ENCODE peak calls at places on chromosomes 13 and 19, in eight cellular contexts. E, Q, S, M, T, J, K and U are unnamed samples.

GRCh38 chr19:16106121-16106520 is 5.6 kb upstream of the RAB8A start:
- DNase-seq in Q (no peak), J (no peak), T (peak; percentile 28), S (no peak), M (no peak), K (no peak), E (no peak), U (no peak)

GRCh38 chr19:16244091-16244490 is 46.4 kb downstream of the AP1M1 start:
- DNase-seq in J (no peak), T (no peak), M (no peak), S (no peak), K (no peak), Q (no peak), E (no peak), U (no peak)

GRCh38 chr13:36533806-36534205 is 101.5 kb downstream of the CCNA1 start:
- DNase-seq in Q (no peak), S (no peak), E (no peak), M (no peak), T (no peak), J (no peak), K (no peak), U (no peak)

GRCh38 chr19:11581740-11582139 is 4.3 kb upstream of the ACP5 start:
- DNase-seq in M (peak; percentile 86), K (no peak), S (no peak), Q (no peak), T (peak; percentile 92), E (no peak), J (peak; percentile 17), U (no peak)

GRCh38 chr19:13079542-13079986 is 23.1 kb downstream of the LYL1 start:
- DNase-seq in E (no peak), Q (no peak), T (no peak), S (no peak), K (no peak), M (peak; percentile 66), J (peak; percentile 57), U (no peak)

GRCh38 chr13:30850204-30850866 is 55.7 kb upstream of the MEDAG start:
- DNase-seq in S (no peak), Q (no peak), E (no peak), M (no peak), J (no peak), T (no peak), K (no peak), U (no peak)

GRCh38 chr13:75705395-75705794 is 69.3 kb downstream of the LMO7 start:
- DNase-seq in T (no peak), J (no peak), M (no peak), S (no peak), Q (no peak), K (no peak), E (no peak), U (no peak)

GRCh38 chr19:46574533-46574932 is 26.6 kb upstream of the CALM3 start:
- DNase-seq in J (no peak), S (no peak), M (no peak), K (no peak), E (no peak), T (no peak), Q (no peak), U (no peak)

GRCh38 chr19:38543807-38544568 is 73.8 kb downstream of the MAP4K1 start:
- DNase-seq in E (peak; percentile 82), K (peak; percentile 50), Q (no peak), S (peak; percentile 77), J (peak; percentile 30), M (peak; percentile 61), T (peak; percentile 59), U (no peak)

GRCh38 chr13:46961719-46962118 is 64.9 kb upstream of the HTR2A start:
- DNase-seq in K (no peak), Q (no peak), E (no peak), M (no peak), S (no peak), J (no peak), T (no peak), U (no peak)

GRCh38 chr19:42596391-42597071 is 1.8 kb upstream of the CEACAM8 start:
- DNase-seq in T (peak; percentile 30), S (no peak), K (no peak), E (no peak), M (peak; percentile 73), J (peak; percentile 10), Q (no peak), U (no peak)

GRCh38 chr19:35143231-35143715 is at the start of gene FXYD7:
- DNase-seq in E (no peak), M (no peak), T (no peak), Q (no peak), S (no peak), J (no peak), K (no peak), U (no peak)

GRCh38 chr19:29535432-29535831 is 9.6 kb downstream of the VSTM2B start:
- DNase-seq in S (no peak), Q (no peak), T (no peak), E (peak; percentile 48), M (peak; percentile 22), J (no peak), K (no peak), U (no peak)

GRCh38 chr13:42633495-42633894 is 59.5 kb downstream of the TNFSF11 start:
- DNase-seq in K (no peak), Q (no peak), T (no peak), M (no peak), J (no peak), E (no peak), S (no peak), U (no peak)

GRCh38 chr13:27926644-27927434 is 7.0 kb downstream of the PDX1 start:
- DNase-seq in S (no peak), T (no peak), M (no peak), J (no peak), K (no peak), E (no peak), Q (no peak), U (no peak)

GRCh38 chr13:42644841-42645240 is 70.9 kb downstream of the TNFSF11 start:
- DNase-seq in M (no peak), K (no peak), T (no peak), S (no peak), J (no peak), E (no peak), Q (no peak), U (no peak)

GRCh38 chr19:623974-624373 is 9.4 kb downstream of the POLRMT start:
- DNase-seq in K (no peak), Q (peak; percentile 79), S (no peak), M (no peak), T (no peak), E (no peak), J (no peak), U (no peak)

GRCh38 chr19:55133639-55134444 is 15.2 kb downstream of the TNNT1 start:
- DNase-seq in Q (no peak), J (no peak), T (peak; percentile 85), K (no peak), E (no peak), S (no peak), M (no peak), U (no peak)

GRCh38 chr19:48176226-48176625 is 5.7 kb downstream of the ZSWIM9 start:
- DNase-seq in E (no peak), Q (no peak), K (no peak), J (no peak), M (no peak), T (no peak), S (no peak), U (no peak)

GRCh38 chr19:43622070-43622469 is 2.6 kb upstream of the ZNF428 start:
- DNase-seq in Q (no peak), K (no peak), M (no peak), J (no peak), T (no peak), E (no peak), S (no peak), U (no peak)

GRCh38 chr19:3270908-3271307 is 46.4 kb downstream of the CELF5 start:
- DNase-seq in J (no peak), K (no peak), T (peak; percentile 58), Q (no peak), S (no peak), M (no peak), E (no peak), U (peak; percentile 48)

GRCh38 chr19:56405062-56405461 is 930 bp downstream of the ZNF583 start:
- DNase-seq in S (no peak), K (no peak), E (no peak), T (no peak), J (no peak), M (no peak), Q (no peak), U (no peak)

GRCh38 chr19:56400485-56400884 is 3.6 kb upstream of the ZNF583 start:
- DNase-seq in K (no peak), T (no peak), M (no peak), E (no peak), Q (no peak), J (no peak), S (no peak), U (no peak)

GRCh38 chr19:56403261-56403660 is 871 bp upstream of the ZNF583 start:
- DNase-seq in S (no peak), K (no peak), E (no peak), M (no peak), T (no peak), Q (no peak), J (no peak), U (no peak)

GRCh38 chr19:56403764-56404704 is at the start of gene ZNF583:
- DNase-seq in Q (peak; percentile 89), T (peak; percentile 39), K (peak; percentile 97), M (peak; percentile 96), S (peak; percentile 92), E (peak; percentile 98), J (peak; percentile 97), U (peak; percentile 88)

GRCh38 chr19:56404705-56405056 is 549 bp downstream of the ZNF583 start:
- DNase-seq in Q (no peak), K (no peak), M (no peak), J (no peak), E (no peak), T (no peak), S (no peak), U (no peak)
- H3K9me3 ChIP-seq in Q (peaks cover 42% of the 10 kb centered on the region), K (peaks cover 52% of the 10 kb centered on the region), M (no peaks in the 10 kb centered on the region), J (no peaks in the 10 kb centered on the region), E (peaks cover 55% of the 10 kb centered on the region), T (no peaks in the 10 kb centered on the region), S (peaks cover 56% of the 10 kb centered on the region), U (peaks cover 49% of the 10 kb centered on the region)

GRCh38 chr13:94431569-94431968 is 47.9 kb downstream of the DCT start:
- DNase-seq in M (no peak), J (no peak), K (no peak), Q (no peak), T (no peak), E (no peak), S (no peak), U (no peak)
- TF ChIP-seq CTCF in M (no peak), J (no peak), K (no peak), Q (no peak), T (no peak), E (no peak), S (no peak), U (no peak)

GRCh38 chr19:19817357-19817756 is 4.2 kb downstream of the ZNF506 start:
- DNase-seq in Q (no peak), E (no peak), T (no peak), K (no peak), M (no peak), S (no peak), J (no peak), U (peak; percentile 27)
- H3K9me3 ChIP-seq in Q (peaks cover 1% of the 10 kb centered on the region), E (no peaks in the 10 kb centered on the region), T (peaks cover 39% of the 10 kb centered on the region), K (no peaks in the 10 kb centered on the region), M (no peaks in the 10 kb centered on the region), S (peaks cover 32% of the 10 kb centered on the region), J (no peaks in the 10 kb centered on the region), U (peaks cover 11% of the 10 kb centered on the region)

DNA sequence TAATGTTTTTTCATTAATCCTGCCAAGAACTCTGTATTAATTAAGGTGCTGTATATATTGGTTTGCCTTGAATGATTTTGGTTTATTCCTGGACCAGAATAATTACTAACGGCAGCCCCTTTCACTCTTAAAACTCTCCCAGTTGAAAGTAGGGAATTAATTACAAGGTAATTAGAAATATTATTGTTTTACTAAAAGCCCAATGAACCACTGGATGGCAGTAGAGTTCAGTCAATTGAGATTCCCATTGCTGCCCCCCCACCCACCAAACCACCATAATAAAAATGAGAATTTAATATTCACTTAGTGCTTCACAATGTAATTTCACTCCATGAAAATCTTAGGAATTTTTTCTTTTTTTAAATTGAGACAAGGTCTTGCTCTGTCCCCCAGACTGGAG is 13.7 kb downstream of the WBP4 start:
- DNase-seq in K (no peak), J (no peak), S (no peak), T (peak; percentile 66), M (no peak), Q (no peak), E (no peak), U (peak; percentile 11)
- TF ChIP-seq CTCF in K (peak; percentile 67), J (peak; percentile 25), S (peak; percentile 29), T (peak; percentile 87), M (peak; percentile 26), Q (peak; percentile 44), E (peak; percentile 29), U (peak; percentile 53)